ENCODE peak calls at places on chromosomes 7 and 10, in four cellular contexts. V is CD4-positive, alpha-beta memory T cell; O is vagina; H is astrocyte. B is an unnamed sample.
A peak's percentile ranks its signal among the peaks of the same experiment; 100 is the strongest.

GRCh38 chr10:101046332-101047238 is 15.2 kb upstream of the KAZALD1 start:
- DNase-seq in V (no peak), O (no peak), H (no peak), B (no peak)

GRCh38 chr10:5564537-5565204 is 39.9 kb downstream of the CALML3 start:
- DNase-seq in O (no peak), H (no peak), V (peak; percentile 54), B (no peak)

GRCh38 chr10:18793951-18794350 is 134.7 kb downstream of the ARL5B start:
- DNase-seq in O (no peak), H (peak; percentile 13), V (no peak), B (no peak)

GRCh38 chr7:70238171-70238575 is 639.9 kb downstream of the AUTS2 start:
- DNase-seq in H (no peak), O (no peak), V (no peak), B (no peak)

GRCh38 chr7:123043642-123044041 is 48.1 kb upstream of the TAS2R16 start:
- DNase-seq in V (no peak), H (no peak), O (no peak), B (no peak)

GRCh38 chr10:110637558-110638053 is 6.5 kb upstream of the RBM20 start:
- DNase-seq in O (no peak), H (no peak), V (no peak), B (no peak)

GRCh38 chr7:42691030-42691639 is 220.7 kb downstream of the C7orf25 start:
- DNase-seq in H (peak; percentile 31), O (no peak), V (no peak), B (peak; percentile 50)

GRCh38 chr7:122984021-122984420 is 11.5 kb downstream of the TAS2R16 start:
- DNase-seq in H (no peak), O (no peak), V (no peak), B (no peak)

GRCh38 chr10:90856964-90857634 is 740 bp downstream of the HTR7 start:
- DNase-seq in O (no peak), V (no peak), H (no peak), B (no peak)

GRCh38 chr10:68871731-68872342 is 29.3 kb upstream of the DDX50 start:
- DNase-seq in H (peak; percentile 94), V (no peak), O (no peak), B (no peak)

GRCh38 chr10:110757563-110757962 is 113.4 kb downstream of the RBM20 start:
- DNase-seq in H (no peak), V (no peak), O (no peak), B (no peak)

GRCh38 chr7:150801946-150802771 is 1.6 kb downstream of the TMEM176A start:
- DNase-seq in H (no peak), O (no peak), V (no peak), B (no peak)

GRCh38 chr7:138649506-138649905 is 51.7 kb downstream of the SVOPL start:
- DNase-seq in O (no peak), V (no peak), H (no peak), B (no peak)

GRCh38 chr10:72502581-72502980 is 123.3 kb downstream of the MICU1 start:
- DNase-seq in O (no peak), V (no peak), H (no peak), B (no peak)

GRCh38 chr7:127581716-127582115 is 3.7 kb downstream of the GCC1 start:
- DNase-seq in O (no peak), V (no peak), H (no peak), B (no peak)

GRCh38 chr7:44959956-44960640 is 18.7 kb downstream of the MYO1G start:
- DNase-seq in O (no peak), V (peak; percentile 56), H (no peak), B (no peak)

GRCh38 chr7:89687266-89687665 is 467.0 kb upstream of the STEAP1 start:
- DNase-seq in O (no peak), V (no peak), H (no peak), B (peak; percentile 0)

GRCh38 chr7:94265456-94265855 is 129.2 kb upstream of the COL1A2 start:
- DNase-seq in V (no peak), H (no peak), O (no peak), B (no peak)

GRCh38 chr7:140219672-140220520 is 43.1 kb upstream of the KDM7A start:
- DNase-seq in V (no peak), H (no peak), O (no peak), B (no peak)

GRCh38 chr7:151905322-151905721 is 28.4 kb upstream of the PRKAG2 start:
- DNase-seq in H (no peak), O (no peak), V (no peak), B (no peak)

GRCh38 chr7:105828141-105828540 is 48.3 kb downstream of the ATXN7L1 start:
- DNase-seq in V (no peak), H (no peak), O (no peak), B (no peak)

GRCh38 chr7:48035967-48036478 is 680 bp downstream of the C7orf57 start:
- DNase-seq in H (peak; percentile 27), V (no peak), O (no peak), B (peak; percentile 13)

GRCh38 chr10:104293021-104293420 is 24.0 kb downstream of the GSTO2 start:
- DNase-seq in O (no peak), H (peak; percentile 49), V (no peak), B (peak; percentile 55)

DNA sequence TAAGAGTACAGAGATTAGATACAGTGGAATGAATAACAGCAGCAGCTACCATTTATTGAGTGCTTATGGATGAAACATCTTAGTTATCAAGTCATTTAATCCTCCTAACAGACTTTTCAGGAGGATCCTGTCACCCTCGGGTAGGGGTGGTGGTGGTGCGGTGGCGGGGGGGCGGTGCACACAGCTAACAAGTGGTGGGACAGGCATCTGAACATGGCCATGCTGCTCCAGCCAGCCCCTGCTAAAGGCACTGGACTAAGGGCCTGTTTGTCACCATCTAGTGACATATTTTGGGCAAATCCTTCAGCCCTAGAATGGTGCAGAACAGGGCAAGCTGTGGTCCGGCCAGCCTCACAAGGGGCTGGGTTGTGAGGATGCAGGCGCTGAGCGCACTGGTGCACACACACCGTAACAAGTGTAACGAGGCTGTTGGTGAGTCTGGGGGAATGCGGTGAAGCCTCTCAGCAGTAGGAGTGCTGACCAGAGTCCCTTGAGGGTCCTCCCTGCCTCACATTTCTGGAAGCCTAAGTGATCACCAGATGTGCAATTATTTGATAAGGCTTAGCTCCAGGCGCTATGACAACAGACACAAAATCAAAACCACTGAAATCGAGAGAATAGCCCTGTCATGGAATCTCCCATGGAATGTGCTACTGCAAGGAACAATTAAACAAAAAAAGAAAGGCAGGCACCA is 102.3 kb downstream of the RNF216 start:
- DNase-seq in V (no peak), O (no peak), H (no peak), B (no peak)
- H3K4me1 ChIP-seq in V (peaks cover 54% of the 10 kb centered on the region), O (peaks cover 14% of the 10 kb centered on the region), H (peaks cover 16% of the 10 kb centered on the region), B (peaks cover 10% of the 10 kb centered on the region)

GRCh38 chr7:128939075-128939860 is 1.5 kb downstream of the IRF5 start:
- DNase-seq in V (peak; percentile 63), O (no peak), H (no peak), B (no peak)
- H3K27me3 ChIP-seq in V (no peaks in the 10 kb centered on the region), O (no peaks in the 10 kb centered on the region), H (peaks cover 39% of the 10 kb centered on the region), B (peaks cover 50% of the 10 kb centered on the region)

DNA sequence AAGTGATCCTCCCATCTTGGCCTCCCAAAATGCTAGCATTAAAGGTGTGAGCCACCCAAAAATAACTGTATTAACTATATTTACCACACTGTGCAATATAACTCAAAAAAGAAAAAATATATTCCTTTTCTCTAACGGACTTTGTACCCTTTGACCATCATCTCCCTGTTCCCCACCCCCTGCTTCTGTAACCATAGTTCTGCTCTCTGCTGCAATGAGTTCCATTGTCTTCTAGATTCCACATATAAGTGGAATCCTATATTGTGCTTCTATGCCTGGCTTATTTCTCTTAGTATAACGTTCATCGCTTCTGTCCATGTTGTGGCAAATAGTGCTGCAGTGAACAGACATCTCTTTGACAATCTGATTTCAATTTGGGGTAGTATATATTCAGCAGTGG is 4.2 kb downstream of the TMEM248 start:
- DNase-seq in V (no peak), O (no peak), H (no peak), B (no peak)
- H3K4me1 ChIP-seq in V (peaks cover 76% of the 10 kb centered on the region), O (peaks cover 79% of the 10 kb centered on the region), H (peaks cover 6% of the 10 kb centered on the region), B (peaks cover 3% of the 10 kb centered on the region)

GRCh38 chr10:125774144-125774543 is 1.5 kb downstream of the MMP21 start:
- DNase-seq in H (no peak), O (no peak), V (no peak), B (no peak)

GRCh38 chr10:125772864-125773180 is 2.8 kb downstream of the MMP21 start:
- DNase-seq in V (no peak), H (no peak), O (no peak), B (no peak)

GRCh38 chr10:125772112-125772863 is 3.3 kb downstream of the MMP21 start:
- DNase-seq in O (no peak), V (no peak), H (no peak), B (no peak)

GRCh38 chr10:125774581-125775191 is 935 bp downstream of the MMP21 start:
- DNase-seq in O (no peak), H (no peak), V (no peak), B (no peak)

DNA sequence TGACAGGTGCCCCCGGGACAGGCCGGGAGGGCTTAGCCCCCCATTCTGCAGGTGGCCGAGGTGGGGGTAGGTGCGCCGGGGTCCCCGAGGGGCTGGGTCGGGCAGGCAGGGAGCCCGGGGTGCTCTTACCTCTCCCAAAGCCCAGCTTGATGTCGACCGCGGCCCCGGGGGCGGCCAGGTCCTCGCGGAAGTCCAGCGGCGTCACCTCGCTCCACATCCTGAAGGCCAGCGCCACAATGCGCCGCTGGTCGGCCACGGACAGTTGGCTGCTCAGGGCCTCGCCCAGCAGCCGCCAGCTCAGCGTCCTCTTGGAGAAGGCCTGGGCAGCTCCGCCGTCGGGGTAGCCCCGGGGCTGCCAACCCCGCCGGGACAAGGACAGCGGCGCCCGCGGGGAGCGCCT is 1.9 kb downstream of the MMP21 start:
- DNase-seq in O (no peak), V (no peak), H (no peak), B (no peak)
- H3K27me3 ChIP-seq in O (no peaks in the 10 kb centered on the region), V (no peaks in the 10 kb centered on the region), H (no peaks in the 10 kb centered on the region), B (peaks cover 4% of the 10 kb centered on the region)

GRCh38 chr10:125148021-125148439 is 12.3 kb downstream of the CTBP2 start:
- DNase-seq in O (no peak), H (no peak), V (no peak), B (no peak)
- H3K4me1 ChIP-seq in O (peaks cover 95% of the 10 kb centered on the region), H (peaks cover 50% of the 10 kb centered on the region), V (no peaks in the 10 kb centered on the region), B (peaks cover 48% of the 10 kb centered on the region)

DNA sequence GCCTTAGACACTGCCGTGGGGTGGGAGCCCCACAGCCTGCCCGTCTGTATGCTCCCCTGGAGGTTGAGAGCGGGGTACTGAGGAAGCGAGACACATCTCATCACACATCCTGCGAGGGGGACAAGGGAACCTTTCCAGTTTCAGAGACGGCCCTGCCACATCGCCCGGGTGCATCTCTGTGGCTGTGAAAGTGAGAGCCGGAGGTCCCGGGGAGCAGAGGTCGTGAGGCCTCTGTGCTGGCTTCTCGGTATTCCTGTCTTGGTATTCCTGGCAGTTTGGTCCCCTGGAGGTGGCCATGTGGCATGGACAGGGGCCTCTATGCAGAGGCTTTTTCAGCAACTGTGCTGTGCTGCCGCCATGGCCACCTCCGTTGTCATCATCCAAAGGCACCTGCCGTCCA is 30.8 kb upstream of the UNCX start:
- DNase-seq in V (no peak), H (no peak), O (no peak), B (no peak)
- H3K27me3 ChIP-seq in V (no peaks in the 10 kb centered on the region), H (peaks cover 17% of the 10 kb centered on the region), O (peaks cover 4% of the 10 kb centered on the region), B (peaks cover 20% of the 10 kb centered on the region)